ENCODE peak calls at places on chromosomes 16 and 17, in eight cellular contexts. L is heart left ventricle, A is H1, D is NCI-H774, G is DMS53, X is ELR, W is fibroblast of mammary gland, R is GM23248. I is an unnamed sample.

GRCh38 chr17:56801506-56802178 is 32.1 kb downstream of the C17orf67 start:
- DNase-seq in L (no peak), A (no peak), D (no peak), G (no peak), X (no peak), W (no peak), R (no peak), I (no peak)

GRCh38 chr16:27232061-27232841 is 28.9 kb downstream of the KDM8 start:
- DNase-seq in L (peak; percentile 28), A (no peak), D (no peak), G (no peak), X (no peak), W (no peak), R (no peak), I (no peak)

GRCh38 chr17:7294614-7295153 is at the start of gene YBX2:
- DNase-seq in L (peak; percentile 72), A (no peak), D (peak; percentile 3), G (peak; percentile 98), X (peak; percentile 35), W (no peak), R (peak; percentile 52), I (no peak)

GRCh38 chr17:16352303-16352837 is 899 bp downstream of the CENPV start:
- DNase-seq in L (no peak), A (no peak), D (peak; percentile 7), G (peak; percentile 70), X (peak; percentile 78), W (peak; percentile 41), R (peak; percentile 66), I (no peak)

GRCh38 chr17:70313450-70313849 is 144.1 kb downstream of the KCNJ2 start:
- DNase-seq in L (no peak), A (no peak), D (no peak), G (no peak), X (peak; percentile 90), W (peak; percentile 65), R (peak; percentile 87), I (peak; percentile 44)

GRCh38 chr16:27522173-27522707 is 27.5 kb downstream of the GTF3C1 start:
- DNase-seq in L (peak; percentile 52), A (no peak), D (no peak), G (no peak), X (no peak), W (no peak), R (no peak), I (no peak)

GRCh38 chr16:11264155-11264832 is 4.8 kb downstream of the TNP2 start:
- DNase-seq in L (no peak), A (no peak), D (no peak), G (no peak), X (no peak), W (no peak), R (no peak), I (no peak)

GRCh38 chr16:84322749-84323148 is 28.1 kb downstream of the WFDC1 start:
- DNase-seq in L (no peak), A (no peak), D (no peak), G (no peak), X (no peak), W (no peak), R (no peak), I (no peak)

GRCh38 chr17:51638909-51639308 is 378.6 kb downstream of the UTP18 start:
- DNase-seq in L (no peak), A (no peak), D (no peak), G (no peak), X (no peak), W (no peak), R (no peak), I (no peak)

GRCh38 chr17:82690786-82691489 is 7.6 kb downstream of the RAB40B start:
- DNase-seq in L (no peak), A (no peak), D (no peak), G (no peak), X (no peak), W (no peak), R (no peak), I (no peak)

GRCh38 chr16:54687043-54687655 is 243.5 kb upstream of the IRX5 start:
- DNase-seq in L (no peak), A (no peak), D (no peak), G (no peak), X (no peak), W (no peak), R (no peak), I (no peak)

GRCh38 chr16:56203052-56203451 is 11.8 kb downstream of the GNAO1 start:
- DNase-seq in L (no peak), A (no peak), D (no peak), G (peak; percentile 74), X (peak; percentile 54), W (peak; percentile 20), R (peak; percentile 26), I (peak; percentile 18)

GRCh38 chr17:8392674-8393469 is 4.8 kb downstream of the RNF222 start:
- DNase-seq in L (no peak), A (no peak), D (no peak), G (peak; percentile 57), X (no peak), W (no peak), R (no peak), I (no peak)

GRCh38 chr17:30253316-30253715 is 17.8 kb upstream of the SLC6A4 start:
- DNase-seq in L (no peak), A (no peak), D (no peak), G (no peak), X (no peak), W (no peak), R (no peak), I (no peak)

GRCh38 chr17:64074704-64075484 is 54.5 kb upstream of the ICAM2 start:
- DNase-seq in L (no peak), A (no peak), D (peak; percentile 77), G (no peak), X (peak; percentile 54), W (peak; percentile 75), R (peak; percentile 77), I (peak; percentile 64)

GRCh38 chr17:21119247-21119944 is 7.4 kb upstream of the DHRS7B start:
- DNase-seq in L (peak; percentile 70), A (no peak), D (no peak), G (peak; percentile 85), X (peak; percentile 75), W (peak; percentile 70), R (peak; percentile 77), I (no peak)

GRCh38 chr17:50172130-50172529 is 6.3 kb downstream of the SGCA start:
- DNase-seq in L (peak; percentile 15), A (no peak), D (no peak), G (no peak), X (no peak), W (no peak), R (no peak), I (no peak)

GRCh38 chr17:38338535-38338934 is 5.2 kb downstream of the GPR179 start:
- DNase-seq in L (no peak), A (no peak), D (no peak), G (no peak), X (no peak), W (no peak), R (no peak), I (no peak)

GRCh38 chr17:19703776-19704371 is 12.5 kb downstream of the SLC47A2 start:
- DNase-seq in L (no peak), A (no peak), D (no peak), G (no peak), X (no peak), W (no peak), R (no peak), I (no peak)

I was measured in foreskin keratinocyte.